ENCODE peak calls at places on chromosomes 12 and 14, in five cellular contexts. One of them, this sample, is unnamed. For H3K27me3, the result is how much of the 10 kb centered on the place peaks cover.

GRCh38 chr12:93526786-93527428 is 45.6 kb upstream of the SOCS2 start:
- DNase-seq in colonic mucosa: no peak
- DNase-seq in HL-60: no peak
- DNase-seq in CD8-positive, alpha-beta memory T cell: no peak
- DNase-seq in uterus: no peak
- DNase-seq in this sample: peak

GRCh38 chr14:101733211-101733610 is 28.3 kb upstream of the PPP2R5C start:
- DNase-seq in CD8-positive, alpha-beta memory T cell: no peak
- DNase-seq in colonic mucosa: peak
- DNase-seq in HL-60: no peak
- DNase-seq in uterus: no peak
- DNase-seq in this sample: no peak

GRCh38 chr14:103521438-103521961 is 1.1 kb downstream of the CKB start:
- DNase-seq in CD8-positive, alpha-beta memory T cell: no peak
- DNase-seq in colonic mucosa: peak
- DNase-seq in HL-60: no peak
- DNase-seq in uterus: no peak
- DNase-seq in this sample: no peak

GRCh38 chr12:12715459-12716150 is 1.6 kb upstream of the CDKN1B start:
- DNase-seq in CD8-positive, alpha-beta memory T cell: no peak
- DNase-seq in colonic mucosa: peak
- DNase-seq in HL-60: no peak
- DNase-seq in uterus: no peak
- DNase-seq in this sample: no peak

GRCh38 chr12:118103231-118103600 is 595 bp downstream of the VSIG10 start:
- DNase-seq in CD8-positive, alpha-beta memory T cell: no peak
- DNase-seq in uterus: peak
- DNase-seq in colonic mucosa: peak
- DNase-seq in HL-60: no peak
- DNase-seq in this sample: no peak

GRCh38 chr12:2003676-2004112 is 563 bp downstream of the DCP1B start:
- DNase-seq in CD8-positive, alpha-beta memory T cell: no peak
- DNase-seq in HL-60: no peak
- DNase-seq in uterus: no peak
- DNase-seq in colonic mucosa: no peak
- DNase-seq in this sample: no peak

GRCh38 chr14:51396222-51396815 is 156.3 kb downstream of the TMX1 start:
- DNase-seq in HL-60: no peak
- DNase-seq in colonic mucosa: no peak
- DNase-seq in uterus: peak
- DNase-seq in CD8-positive, alpha-beta memory T cell: no peak
- DNase-seq in this sample: peak

GRCh38 chr14:39739796-39740195 is 307.6 kb upstream of the FBXO33 start:
- DNase-seq in colonic mucosa: no peak
- DNase-seq in uterus: no peak
- DNase-seq in CD8-positive, alpha-beta memory T cell: no peak
- DNase-seq in HL-60: no peak
- DNase-seq in this sample: no peak

GRCh38 chr12:88299567-88300101 is 157.5 kb downstream of the TMTC3 start:
- DNase-seq in CD8-positive, alpha-beta memory T cell: no peak
- DNase-seq in colonic mucosa: no peak
- DNase-seq in uterus: no peak
- DNase-seq in HL-60: no peak
- DNase-seq in this sample: peak

GRCh38 chr12:3803865-3804472 is 51.1 kb upstream of the CRACR2A start:
- DNase-seq in HL-60: peak
- DNase-seq in CD8-positive, alpha-beta memory T cell: peak
- DNase-seq in uterus: peak
- DNase-seq in colonic mucosa: peak
- DNase-seq in this sample: peak

GRCh38 chr12:3251067-3251466 is 173.9 kb downstream of the TSPAN9 start:
- DNase-seq in CD8-positive, alpha-beta memory T cell: no peak
- DNase-seq in colonic mucosa: no peak
- DNase-seq in uterus: no peak
- DNase-seq in HL-60: no peak
- DNase-seq in this sample: no peak

GRCh38 chr12:32413412-32413811 is 14.1 kb downstream of the FGD4 start:
- DNase-seq in uterus: no peak
- DNase-seq in CD8-positive, alpha-beta memory T cell: no peak
- DNase-seq in colonic mucosa: no peak
- DNase-seq in HL-60: no peak
- DNase-seq in this sample: no peak

GRCh38 chr14:62988967-62989366 is 56.3 kb downstream of the KCNH5 start:
- DNase-seq in HL-60: no peak
- DNase-seq in CD8-positive, alpha-beta memory T cell: no peak
- DNase-seq in uterus: no peak
- DNase-seq in colonic mucosa: no peak
- DNase-seq in this sample: no peak

GRCh38 chr12:54052745-54053624 is 650 bp upstream of the HOXC4 start:
- DNase-seq in colonic mucosa: no peak
- DNase-seq in uterus: no peak
- DNase-seq in HL-60: no peak
- DNase-seq in CD8-positive, alpha-beta memory T cell: peak
- DNase-seq in this sample: peak

GRCh38 chr14:54554401-54554800 is 12.5 kb upstream of the SAMD4A start:
- DNase-seq in HL-60: no peak
- DNase-seq in colonic mucosa: no peak
- DNase-seq in CD8-positive, alpha-beta memory T cell: no peak
- DNase-seq in uterus: no peak
- DNase-seq in this sample: no peak

GRCh38 chr12:15829949-15830348 is 40.8 kb upstream of the EPS8 start:
- DNase-seq in HL-60: no peak
- DNase-seq in CD8-positive, alpha-beta memory T cell: no peak
- DNase-seq in colonic mucosa: no peak
- DNase-seq in uterus: no peak
- DNase-seq in this sample: peak

GRCh38 chr12:116731801-116732200 is 6.1 kb downstream of the SPRING1 start:
- DNase-seq in HL-60: no peak
- DNase-seq in CD8-positive, alpha-beta memory T cell: no peak
- DNase-seq in colonic mucosa: no peak
- DNase-seq in uterus: no peak
- DNase-seq in this sample: no peak

GRCh38 chr12:56941299-56942017 is 7.2 kb upstream of the SDR9C7 start:
- DNase-seq in colonic mucosa: no peak
- DNase-seq in HL-60: peak
- DNase-seq in CD8-positive, alpha-beta memory T cell: no peak
- DNase-seq in uterus: peak
- DNase-seq in this sample: no peak

GRCh38 chr14:87896393-87897380 is 96.3 kb downstream of the GALC start:
- DNase-seq in uterus: no peak
- DNase-seq in colonic mucosa: no peak
- DNase-seq in HL-60: peak
- DNase-seq in CD8-positive, alpha-beta memory T cell: no peak
- DNase-seq in this sample: no peak

GRCh38 chr12:120790114-120790513 is 64.5 kb downstream of the ACADS start:
- DNase-seq in colonic mucosa: no peak
- DNase-seq in HL-60: no peak
- DNase-seq in CD8-positive, alpha-beta memory T cell: no peak
- DNase-seq in uterus: no peak
- DNase-seq in this sample: no peak

GRCh38 chr12:77299910-77300772 is 234.8 kb upstream of the E2F7 start:
- DNase-seq in uterus: no peak
- DNase-seq in HL-60: no peak
- DNase-seq in CD8-positive, alpha-beta memory T cell: no peak
- DNase-seq in colonic mucosa: no peak
- DNase-seq in this sample: no peak

GRCh38 chr12:12990700-12991468 is 9.2 kb downstream of the HEBP1 start:
- DNase-seq in HL-60: no peak
- DNase-seq in CD8-positive, alpha-beta memory T cell: no peak
- DNase-seq in uterus: no peak
- DNase-seq in colonic mucosa: no peak
- DNase-seq in this sample: no peak

GRCh38 chr12:57897296-57897974 is 43.9 kb upstream of the ATP23 start:
- DNase-seq in CD8-positive, alpha-beta memory T cell: no peak
- DNase-seq in colonic mucosa: no peak
- DNase-seq in uterus: no peak
- DNase-seq in HL-60: no peak
- DNase-seq in this sample: peak

GRCh38 chr12:98579347-98579746 is 14.1 kb upstream of the SLC25A3 start:
- DNase-seq in CD8-positive, alpha-beta memory T cell: no peak
- DNase-seq in colonic mucosa: no peak
- DNase-seq in uterus: no peak
- DNase-seq in HL-60: no peak
- DNase-seq in this sample: no peak

GRCh38 chr12:31928246-31929139 is 30.7 kb upstream of the RESF1 start:
- DNase-seq in uterus: no peak
- DNase-seq in colonic mucosa: no peak
- DNase-seq in HL-60: no peak
- DNase-seq in CD8-positive, alpha-beta memory T cell: no peak
- DNase-seq in this sample: no peak

GRCh38 chr12:81492131-81492720 is 266.9 kb downstream of the PPFIA2 start:
- DNase-seq in uterus: no peak
- DNase-seq in HL-60: no peak
- DNase-seq in colonic mucosa: no peak
- DNase-seq in CD8-positive, alpha-beta memory T cell: no peak
- DNase-seq in this sample: no peak

GRCh38 chr12:8968761-8969160 is 19.3 kb upstream of the M6PR start:
- DNase-seq in HL-60: no peak
- DNase-seq in CD8-positive, alpha-beta memory T cell: no peak
- DNase-seq in colonic mucosa: no peak
- DNase-seq in uterus: no peak
- DNase-seq in this sample: no peak

GRCh38 chr12:5407457-5407856 is 24.5 kb upstream of the NTF3 start:
- DNase-seq in uterus: no peak
- DNase-seq in CD8-positive, alpha-beta memory T cell: no peak
- DNase-seq in colonic mucosa: no peak
- DNase-seq in HL-60: no peak
- DNase-seq in this sample: no peak

GRCh38 chr12:105357162-105357691 is 26.7 kb downstream of the C12orf75 start:
- DNase-seq in CD8-positive, alpha-beta memory T cell: no peak
- DNase-seq in uterus: no peak
- DNase-seq in colonic mucosa: no peak
- DNase-seq in HL-60: no peak
- DNase-seq in this sample: no peak

GRCh38 chr12:30909721-30910350 is 16.7 kb upstream of the TSPAN11 start:
- DNase-seq in uterus: no peak
- DNase-seq in colonic mucosa: no peak
- DNase-seq in CD8-positive, alpha-beta memory T cell: no peak
- DNase-seq in HL-60: no peak
- DNase-seq in this sample: no peak

GRCh38 chr14:54486685-54487084 is 2.1 kb downstream of the GMFB start:
- DNase-seq in CD8-positive, alpha-beta memory T cell: no peak
- DNase-seq in HL-60: no peak
- DNase-seq in uterus: no peak
- DNase-seq in colonic mucosa: no peak
- DNase-seq in this sample: no peak

DNA sequence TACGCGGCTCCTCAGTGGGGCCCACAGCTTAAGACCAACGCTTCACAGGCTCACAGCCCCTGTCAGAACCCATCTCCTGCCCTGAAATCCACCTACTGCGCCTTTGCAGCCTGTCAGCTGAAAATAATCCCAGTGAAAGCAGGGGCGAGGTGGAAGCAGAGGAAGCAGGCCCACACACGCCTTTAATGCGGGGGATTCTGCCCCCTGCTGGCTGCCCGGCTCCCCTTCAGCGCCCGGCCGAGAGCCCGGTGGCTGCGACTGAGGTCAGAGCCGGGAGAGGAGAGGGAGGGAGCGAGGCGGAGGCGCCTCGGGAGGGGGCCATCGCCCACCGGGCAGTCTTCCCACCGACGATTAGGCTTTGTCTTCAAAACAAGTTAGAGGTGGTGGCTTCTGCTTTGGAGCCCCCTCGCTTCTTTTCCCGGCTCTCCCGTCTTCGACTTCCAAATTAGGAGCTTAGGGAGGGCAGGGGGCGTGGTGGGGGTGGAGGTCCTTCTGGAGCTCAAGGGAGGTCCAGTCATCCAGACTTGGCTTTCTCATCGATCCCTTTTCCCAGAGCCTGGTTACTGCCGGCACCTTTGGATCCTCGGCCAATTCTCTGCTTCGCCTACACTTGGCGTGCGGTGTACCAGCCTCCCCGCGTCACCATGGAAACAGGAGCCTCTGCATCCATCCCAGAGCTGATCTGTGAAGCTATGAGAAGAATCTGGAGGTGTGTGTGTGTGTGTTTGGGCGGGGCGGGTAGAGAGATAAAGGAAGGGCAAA is 25.2 kb upstream of the RND1 start:
- DNase-seq in HL-60: peak
- DNase-seq in colonic mucosa: peak
- DNase-seq in uterus: peak
- DNase-seq in CD8-positive, alpha-beta memory T cell: peak
- DNase-seq in this sample: peak
- H3K4me3 ChIP-seq in HL-60: no peak
- H3K4me3 ChIP-seq in colonic mucosa: peak
- H3K4me3 ChIP-seq in uterus: no peak
- H3K4me3 ChIP-seq in CD8-positive, alpha-beta memory T cell: no peak
- H3K4me3 ChIP-seq in this sample: no peak

GRCh38 chr12:102406033-102406584 is 74.3 kb downstream of the IGF1 start:
- DNase-seq in CD8-positive, alpha-beta memory T cell: no peak
- DNase-seq in colonic mucosa: peak
- DNase-seq in HL-60: no peak
- DNase-seq in uterus: no peak
- DNase-seq in this sample: no peak
- H3K27ac ChIP-seq in CD8-positive, alpha-beta memory T cell: no peak
- H3K27ac ChIP-seq in colonic mucosa: no peak
- H3K27ac ChIP-seq in HL-60: no peak
- H3K27ac ChIP-seq in uterus: no peak
- H3K27ac ChIP-seq in this sample: no peak

GRCh38 chr14:20657216-20658211 is 16.0 kb upstream of the OR6S1 start:
- DNase-seq in HL-60: no peak
- DNase-seq in colonic mucosa: no peak
- DNase-seq in CD8-positive, alpha-beta memory T cell: no peak
- DNase-seq in uterus: no peak
- DNase-seq in this sample: no peak

GRCh38 chr14:20658246-20658645 is 16.8 kb upstream of the OR6S1 start:
- DNase-seq in colonic mucosa: no peak
- DNase-seq in uterus: no peak
- DNase-seq in CD8-positive, alpha-beta memory T cell: no peak
- DNase-seq in HL-60: no peak
- DNase-seq in this sample: no peak

GRCh38 chr14:20656274-20656673 is 14.8 kb upstream of the OR6S1 start:
- DNase-seq in CD8-positive, alpha-beta memory T cell: no peak
- DNase-seq in uterus: no peak
- DNase-seq in HL-60: no peak
- DNase-seq in colonic mucosa: no peak
- DNase-seq in this sample: no peak

GRCh38 chr14:20655851-20656250 is 14.4 kb upstream of the OR6S1 start:
- DNase-seq in colonic mucosa: no peak
- DNase-seq in CD8-positive, alpha-beta memory T cell: no peak
- DNase-seq in HL-60: no peak
- DNase-seq in uterus: no peak
- DNase-seq in this sample: no peak

GRCh38 chr14:20652996-20653975 is 11.8 kb upstream of the OR6S1 start:
- DNase-seq in HL-60: no peak
- DNase-seq in colonic mucosa: peak
- DNase-seq in CD8-positive, alpha-beta memory T cell: no peak
- DNase-seq in uterus: no peak
- DNase-seq in this sample: peak
- H3K27me3 ChIP-seq in HL-60: under half
- H3K27me3 ChIP-seq in colonic mucosa: under half
- H3K27me3 ChIP-seq in CD8-positive, alpha-beta memory T cell: under half
- H3K27me3 ChIP-seq in uterus: half or more
- H3K27me3 ChIP-seq in this sample: under half

GRCh38 chr14:105065280-105066228 is at the start of gene GPR132:
- DNase-seq in HL-60: peak
- DNase-seq in uterus: no peak
- DNase-seq in CD8-positive, alpha-beta memory T cell: peak
- DNase-seq in colonic mucosa: peak
- DNase-seq in this sample: peak
- H3K4me3 ChIP-seq in HL-60: peak
- H3K4me3 ChIP-seq in uterus: no peak
- H3K4me3 ChIP-seq in CD8-positive, alpha-beta memory T cell: peak
- H3K4me3 ChIP-seq in colonic mucosa: peak
- H3K4me3 ChIP-seq in this sample: no peak

This sample was measured in SJSA1.